ENCODE peak calls at places on chromosomes 16 and 17, in seven cellular contexts. I is neuronal stem cell, A is H9, X is mesenchymal stem cell, G is mesendoderm, R is H1, T is trophoblast cell. Z is an unnamed sample.

GRCh38 chr17:82517230-82517865 is 2.2 kb upstream of the FOXK2 start:
- DNase-seq in R (no peak), A (no peak), I (no peak), T (peak), G (no peak), X (no peak), Z (no peak)

GRCh38 chr16:4032768-4033167 is 83.5 kb downstream of the ADCY9 start:
- DNase-seq in A (no peak), R (no peak), G (no peak), I (no peak), X (no peak), T (no peak), Z (peak)

GRCh38 chr16:21097151-21097550 is 53.5 kb downstream of the DNAH3 start:
- DNase-seq in X (peak), R (no peak), A (no peak), T (no peak), G (no peak), I (no peak), Z (peak)

GRCh38 chr16:29909398-29909797 is 9.1 kb downstream of the ASPHD1 start:
- DNase-seq in I (no peak), R (no peak), X (peak), T (no peak), A (no peak), G (no peak), Z (peak)

GRCh38 chr17:28324776-28325175 is 5.8 kb downstream of the TMEM97 start:
- DNase-seq in A (no peak), I (no peak), G (no peak), X (no peak), T (no peak), R (no peak), Z (no peak)

GRCh38 chr17:17940451-17940911 is 31.7 kb downstream of the TOM1L2 start:
- DNase-seq in G (peak), R (no peak), X (peak), I (no peak), T (no peak), A (no peak), Z (peak)

GRCh38 chr16:19094542-19095365 is 19.0 kb upstream of the ITPRIPL2 start:
- DNase-seq in R (no peak), G (no peak), I (no peak), T (peak), X (no peak), A (no peak), Z (no peak)

GRCh38 chr17:46817151-46817900 is 1.2 kb downstream of the WNT3 start:
- DNase-seq in G (no peak), I (no peak), R (no peak), T (no peak), X (no peak), A (peak), Z (no peak)

GRCh38 chr17:31391496-31391949 is at the start of gene RAB11FIP4:
- DNase-seq in G (peak), I (no peak), T (no peak), R (no peak), A (peak), X (peak), Z (no peak)

GRCh38 chr16:53041196-53041977 is 11.3 kb downstream of the CHD9NB start:
- DNase-seq in G (peak), X (peak), I (no peak), A (peak), T (no peak), R (no peak), Z (peak)

GRCh38 chr16:3027983-3028715 is 4.3 kb downstream of the THOC6 start:
- DNase-seq in R (peak), I (peak), A (peak), T (peak), X (peak), G (peak), Z (peak)

GRCh38 chr16:73060948-73061495 is 13.1 kb upstream of the ZFHX3 start:
- DNase-seq in G (no peak), A (no peak), I (peak), X (peak), R (no peak), T (no peak), Z (no peak)

GRCh38 chr16:1674751-1675664 is 3.1 kb upstream of the JPT2 start:
- DNase-seq in G (peak), R (no peak), X (peak), I (no peak), A (no peak), T (peak), Z (peak)

GRCh38 chr16:29700253-29700987 is 21.4 kb downstream of the QPRT start:
- DNase-seq in R (no peak), I (peak), X (peak), G (peak), T (peak), A (peak), Z (peak)

GRCh38 chr16:11155284-11155806 is 100.7 kb downstream of the SOCS1 start:
- DNase-seq in G (no peak), A (no peak), R (no peak), T (peak), X (peak), I (no peak), Z (peak)

GRCh38 chr16:54783226-54783625 is 147.4 kb upstream of the IRX5 start:
- DNase-seq in X (no peak), A (no peak), R (no peak), I (no peak), G (no peak), T (no peak), Z (no peak)

GRCh38 chr17:50045154-50045553 is 10.8 kb upstream of the ITGA3 start:
- DNase-seq in T (no peak), X (no peak), I (no peak), A (no peak), G (no peak), R (no peak), Z (no peak)

GRCh38 chr16:82201906-82202305 is 31.9 kb upstream of the MPHOSPH6 start:
- DNase-seq in G (no peak), A (no peak), I (no peak), R (no peak), X (no peak), T (no peak), Z (no peak)

GRCh38 chr16:4160663-4161436 is 44.6 kb upstream of the ADCY9 start:
- DNase-seq in I (no peak), A (no peak), G (peak), X (no peak), R (no peak), T (no peak), Z (no peak)

GRCh38 chr17:74527081-74527480 is 4.2 kb downstream of the CD300LB start:
- DNase-seq in T (no peak), R (no peak), I (no peak), G (no peak), A (peak), X (no peak), Z (no peak)
- H3K4ac ChIP-seq in T (no peak), R (no peak), I (no peak), G (no peak), A (no peak), X (no peak), Z (no peak)

DNA sequence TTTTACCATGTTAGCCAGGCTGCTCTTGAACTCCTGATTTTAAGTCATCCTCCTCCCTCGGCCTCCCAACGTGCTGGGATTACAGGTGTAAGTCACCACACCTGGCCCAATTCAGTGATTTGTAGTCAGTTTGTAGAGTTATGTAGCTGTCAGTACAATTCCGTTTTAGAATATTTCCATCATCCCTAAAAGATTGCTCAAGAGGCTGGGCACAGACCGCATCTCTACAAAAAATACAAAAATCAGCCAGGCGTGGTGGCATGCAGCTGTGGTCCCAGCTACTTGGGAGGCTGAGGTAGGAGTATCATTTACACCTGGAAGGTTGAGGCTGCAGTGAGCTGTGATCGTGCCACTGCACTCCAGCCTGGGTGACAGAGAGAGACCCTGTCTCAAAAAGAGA is 20.6 kb downstream of the RGS11 start:
- DNase-seq in R (no peak), G (no peak), I (no peak), T (no peak), A (no peak), X (no peak), Z (no peak)
- H3K4ac ChIP-seq in R (no peak), G (no peak), I (no peak), T (no peak), A (no peak), X (no peak), Z (no peak)

DNA sequence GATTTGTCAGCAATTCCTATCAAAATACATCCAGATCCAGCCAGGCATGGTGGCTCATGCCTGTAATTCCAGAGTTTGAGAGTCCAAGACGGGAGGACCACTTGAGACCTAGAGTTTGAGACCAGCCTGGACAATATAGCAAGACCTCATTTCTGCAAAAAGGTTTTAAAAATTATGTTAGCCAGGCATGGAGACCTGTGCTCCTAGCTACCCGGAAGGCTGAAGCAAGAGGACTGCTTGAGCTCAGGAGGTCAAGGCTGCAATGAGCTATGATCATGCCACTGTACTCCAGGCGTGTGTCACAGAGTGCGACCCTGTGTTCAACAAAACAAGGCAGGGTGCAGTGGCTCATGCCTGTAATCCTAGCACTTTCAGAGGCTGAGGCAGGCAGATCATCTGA is 215.2 kb downstream of the CPPED1 start:
- DNase-seq in G (no peak), T (no peak), X (no peak), A (no peak), I (no peak), R (no peak), Z (no peak)
- H3K4ac ChIP-seq in G (no peak), T (no peak), X (no peak), A (no peak), I (no peak), R (no peak), Z (no peak)

GRCh38 chr17:35160354-35161201 is 13.0 kb downstream of the UNC45B start:
- DNase-seq in I (no peak), A (no peak), T (no peak), G (no peak), R (no peak), X (no peak), Z (no peak)

GRCh38 chr17:35161281-35161761 is 13.7 kb downstream of the UNC45B start:
- DNase-seq in T (no peak), I (no peak), G (no peak), A (no peak), X (no peak), R (no peak), Z (no peak)

GRCh38 chr17:35164716-35165115 is 17.1 kb downstream of the UNC45B start:
- DNase-seq in I (no peak), R (no peak), G (no peak), A (no peak), X (no peak), T (peak), Z (no peak)

GRCh38 chr17:35163886-35164285 is 16.3 kb downstream of the UNC45B start:
- DNase-seq in G (no peak), A (no peak), I (no peak), R (no peak), T (peak), X (no peak), Z (no peak)

GRCh38 chr17:35162755-35163154 is 15.1 kb downstream of the UNC45B start:
- DNase-seq in R (no peak), T (peak), G (no peak), X (no peak), I (no peak), A (no peak), Z (no peak)
- H3K4ac ChIP-seq in R (no peak), T (no peak), G (no peak), X (no peak), I (no peak), A (no peak), Z (no peak)